ENCODE peak calls at places on chromosomes 3 and 15, in four cellular contexts. M is K562, O is HepG2, P is GM12878. V is an unnamed sample.
A peak's percentile ranks its signal among the peaks of the same experiment; 100 is the strongest.

GRCh38 chr3:144923051-144923450 is 951.4 kb downstream of the DIPK2A start:
- DNase-seq in M (no peak), O (no peak), P (no peak), V (peak; percentile 51)

GRCh38 chr15:60350121-60350520 is 47.7 kb downstream of the ANXA2 start:
- DNase-seq in M (no peak), O (no peak), P (no peak), V (no peak)

GRCh38 chr3:12222765-12223485 is 64.2 kb upstream of the TIMP4 start:
- DNase-seq in M (no peak), O (peak; percentile 32), P (no peak), V (no peak)

GRCh38 chr3:139455855-139456254 is 20.5 kb downstream of the RBP2 start:
- DNase-seq in M (peak; percentile 6), O (no peak), P (no peak), V (no peak)

GRCh38 chr3:48129921-48130320 is 58.3 kb downstream of the CDC25A start:
- DNase-seq in M (no peak), O (no peak), P (no peak), V (no peak)

GRCh38 chr3:77420316-77420715 is 380.4 kb downstream of the ROBO2 start:
- DNase-seq in M (no peak), O (no peak), P (no peak), V (no peak)

GRCh38 chr15:67202091-67202490 is 52.4 kb downstream of the AAGAB start:
- DNase-seq in M (no peak), O (no peak), P (no peak), V (no peak)

GRCh38 chr15:66252411-66253295 is 897 bp downstream of the MEGF11 start:
- DNase-seq in M (peak; percentile 56), O (peak; percentile 7), P (no peak), V (peak; percentile 41)

GRCh38 chr3:138439646-138440045 is 5.2 kb downstream of the ESYT3 start:
- DNase-seq in M (no peak), O (no peak), P (no peak), V (no peak)

GRCh38 chr3:196150481-196150880 is 60.7 kb downstream of the ZDHHC19 start:
- DNase-seq in M (no peak), O (no peak), P (no peak), V (no peak)

GRCh38 chr15:74433592-74434259 is at the start of gene SEMA7A:
- DNase-seq in M (peak; percentile 90), O (peak; percentile 64), P (peak; percentile 57), V (peak; percentile 70)

GRCh38 chr3:134143828-134144390 is 106.8 kb downstream of the RYK start:
- DNase-seq in M (no peak), O (peak; percentile 3), P (no peak), V (no peak)

GRCh38 chr15:91043190-91043874 is 20.9 kb upstream of the VPS33B start:
- DNase-seq in M (no peak), O (no peak), P (no peak), V (no peak)

GRCh38 chr15:38455096-38455495 is 1.2 kb downstream of the FAM98B start:
- DNase-seq in M (peak; percentile 39), O (no peak), P (no peak), V (peak; percentile 5)

GRCh38 chr15:68650901-68651709 is 72.3 kb downstream of the CORO2B start:
- DNase-seq in M (peak; percentile 70), O (peak; percentile 18), P (no peak), V (peak; percentile 45)

GRCh38 chr3:179146911-179147570 is 1.1 kb upstream of the PIK3CA start:
- DNase-seq in M (peak; percentile 79), O (peak; percentile 74), P (peak; percentile 42), V (peak; percentile 91)

GRCh38 chr3:122946185-122946584 is 81.4 kb downstream of the SEMA5B start:
- DNase-seq in M (no peak), O (no peak), P (no peak), V (no peak)

GRCh38 chr15:35137175-35137574 is 52.1 kb upstream of the NANOGP8 start:
- DNase-seq in M (no peak), O (no peak), P (no peak), V (no peak)
- H2AFZ ChIP-seq in M (peak overlapping the region; percentile 13), O (no peak overlapping the region), P (peak overlapping the region; percentile 66), V (no peak overlapping the region)

DNA sequence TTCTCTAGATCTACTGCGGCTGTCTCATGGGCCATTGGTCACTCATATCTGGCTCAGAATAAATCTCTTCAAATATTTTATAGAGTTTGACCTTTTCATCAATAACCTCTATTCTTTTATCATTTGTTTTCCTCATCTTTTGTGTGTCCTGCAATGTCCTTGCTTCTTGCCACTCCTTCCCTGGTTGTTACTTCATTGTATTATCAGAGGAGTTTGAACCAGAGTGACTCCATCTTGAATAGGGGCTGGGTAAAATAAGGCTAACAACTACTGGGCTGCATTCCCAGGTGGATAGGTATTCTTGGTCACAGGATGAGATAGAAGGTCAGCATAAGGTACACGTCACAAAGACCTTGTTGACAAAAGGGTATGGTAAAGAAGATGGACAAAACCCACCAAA is 9.9 kb upstream of the LPCAT4 start:
- DNase-seq in M (no peak), O (no peak), P (no peak), V (no peak)
- TF ChIP-seq MYC in M (no peak), O (no peak), P (no peak), V (no peak)

DNA sequence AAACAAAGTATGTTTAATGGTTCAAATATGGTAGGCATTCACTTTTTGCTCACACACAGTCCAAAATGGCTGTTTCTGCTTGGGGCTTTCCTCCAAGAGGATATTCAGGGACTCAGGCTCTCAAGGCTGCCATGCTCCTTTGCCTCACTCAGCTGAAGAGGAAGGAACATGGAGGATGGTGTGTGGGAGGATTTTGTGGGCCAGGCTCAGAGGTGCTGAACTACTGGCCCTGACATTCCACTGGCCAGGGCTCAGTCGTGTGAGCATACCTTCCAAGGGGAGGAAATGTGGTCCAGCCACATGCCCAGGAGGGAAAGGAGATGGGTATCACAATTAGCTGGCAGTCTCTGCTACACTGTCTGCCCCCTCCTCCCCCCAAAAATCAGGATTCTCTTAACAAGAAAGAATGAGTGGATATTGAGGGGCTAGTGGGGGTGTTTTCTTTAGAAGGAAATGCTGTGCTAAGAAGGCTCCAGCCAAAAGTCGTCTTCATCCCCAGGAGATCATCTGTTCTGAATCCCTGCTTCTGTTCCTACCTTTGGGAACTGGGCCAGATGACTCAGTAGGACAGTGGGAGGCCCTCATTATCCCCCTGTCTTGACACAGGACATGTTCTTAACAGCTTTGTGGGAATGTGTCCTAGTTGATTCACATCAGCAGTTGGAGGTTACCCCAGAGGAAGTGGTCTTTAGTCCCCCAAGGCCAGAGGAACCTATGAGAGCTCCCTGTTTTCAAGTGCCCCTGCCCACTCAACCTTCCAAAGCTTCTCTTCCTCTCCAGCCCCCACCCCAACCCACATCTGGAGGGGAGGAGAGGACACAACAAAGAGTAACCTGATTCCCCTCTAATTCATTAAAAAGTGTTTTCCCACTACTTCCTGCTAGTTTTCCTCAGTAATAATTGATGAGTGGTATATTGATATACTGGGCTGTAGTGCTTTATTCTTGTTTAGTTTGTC is 8.9 kb downstream of the PXYLP1 start:
- DNase-seq in M (peak; percentile 22), O (no peak), P (no peak), V (no peak)
- H2AFZ ChIP-seq in M (peak overlapping the region; percentile 36), O (no peak overlapping the region), P (no peak overlapping the region), V (no peak overlapping the region)

DNA sequence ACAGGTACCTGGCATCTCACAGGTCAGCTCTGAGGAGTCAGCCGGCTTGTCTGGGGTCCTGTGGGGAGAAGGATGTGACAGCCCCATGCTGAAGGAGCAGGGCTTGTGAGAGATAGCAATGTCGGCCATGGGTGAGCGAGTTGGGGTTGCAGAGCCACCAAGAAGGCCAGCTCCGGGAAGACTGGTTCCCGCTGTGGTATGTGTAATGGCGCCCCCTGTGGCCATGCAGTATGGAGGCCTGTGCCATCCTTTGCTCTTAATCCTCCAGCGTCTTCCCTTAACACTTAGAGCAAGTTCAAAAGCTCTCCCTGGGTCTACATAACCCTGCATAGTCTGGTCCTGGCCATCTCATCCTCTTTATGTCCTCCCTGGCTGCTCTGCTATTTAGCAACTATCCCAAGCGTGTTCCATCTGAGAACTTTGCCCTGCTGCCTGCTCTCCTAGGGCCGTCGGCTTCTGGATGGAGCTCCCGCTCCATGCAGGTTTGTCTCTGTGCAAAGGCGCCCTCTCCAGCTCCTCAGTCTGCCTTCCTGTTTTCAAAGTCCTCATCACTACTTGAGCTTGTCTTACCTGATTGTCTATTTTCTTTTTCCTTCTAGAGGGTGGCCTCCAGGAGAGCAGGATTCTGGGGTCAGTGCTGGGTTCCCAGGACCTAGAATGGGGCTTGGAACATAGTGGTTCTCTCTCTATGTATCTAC is 40.8 kb upstream of the IQCF6 start:
- DNase-seq in M (peak; percentile 44), O (peak; percentile 6), P (no peak), V (no peak)
- TF ChIP-seq MYC in M (no peak), O (no peak), P (no peak), V (no peak)

DNA sequence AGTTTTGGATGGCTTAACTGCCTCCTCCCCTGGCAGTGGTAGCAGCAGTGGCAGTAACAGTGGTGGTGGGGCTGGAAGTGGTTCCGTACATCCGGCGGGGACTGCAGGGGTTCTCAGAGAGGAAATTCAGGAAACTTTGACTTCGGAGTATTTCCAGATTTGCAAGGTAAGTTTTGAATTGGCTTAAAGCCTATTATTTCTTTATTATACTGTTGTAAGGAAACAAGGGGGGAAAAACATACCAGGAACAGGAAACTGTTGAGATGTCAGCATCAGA is 1.5 kb downstream of the STXBP5L start:
- DNase-seq in M (no peak), O (no peak), P (no peak), V (no peak)
- H2AFZ ChIP-seq in M (no peak overlapping the region), O (no peak overlapping the region), P (no peak overlapping the region), V (no peak overlapping the region)

GRCh38 chr3:5128861-5129260 is 6.8 kb downstream of the ARL8B start:
- DNase-seq in M (no peak), O (no peak), P (no peak), V (peak; percentile 29)
- TF ChIP-seq MYC in M (no peak), O (no peak), P (no peak), V (no peak)

DNA sequence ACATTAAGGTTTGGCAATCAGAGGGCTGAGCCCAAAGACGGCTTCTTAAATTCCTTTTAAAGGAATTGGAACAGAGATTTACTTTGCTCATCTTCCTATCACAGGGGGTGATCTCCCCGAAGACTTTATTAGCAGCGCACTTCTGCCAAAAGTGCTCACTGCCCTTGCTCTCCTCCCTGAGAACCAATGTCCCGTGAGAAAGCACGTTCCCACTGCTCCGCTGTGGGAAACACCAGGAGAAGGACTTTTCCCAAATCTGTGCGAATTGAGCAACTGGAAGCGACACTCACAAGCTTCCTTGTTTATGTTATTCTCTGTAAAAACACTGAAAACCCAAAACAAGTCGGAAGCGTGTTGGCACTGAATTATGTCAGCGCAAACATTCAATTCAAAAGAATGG is 670.9 kb upstream of the NR2F2 start:
- DNase-seq in M (no peak), O (no peak), P (no peak), V (no peak)
- H2AFZ ChIP-seq in M (no peak overlapping the region), O (no peak overlapping the region), P (no peak overlapping the region), V (no peak overlapping the region)

GRCh38 chr3:71294919-71295318 is 288.6 kb downstream of the FOXP1 start:
- DNase-seq in M (no peak), O (no peak), P (no peak), V (no peak)
- TF ChIP-seq MYC in M (no peak), O (no peak), P (no peak), V (no peak)

GRCh38 chr3:14401692-14402303 is 608 bp upstream of the SLC6A6 start:
- DNase-seq in M (no peak), O (no peak), P (no peak), V (no peak)
- H2AFZ ChIP-seq in M (peak overlapping the region; percentile 95), O (no peak overlapping the region), P (peak overlapping the region; percentile 86), V (peak overlapping the region; percentile 50)